ENCODE peak calls at places on chromosomes 6 and 20, in four cellular contexts. One of them, this sample, is unnamed.

GRCh38 chr20:5024982-5025381 is 23.7 kb upstream of the SLC23A2 start:
- DNase-seq in transverse colon: no peak
- DNase-seq in stomach: no peak
- DNase-seq in A549: no peak
- DNase-seq in this sample: no peak

GRCh38 chr20:57638173-57638894 is 18.1 kb upstream of the ZBP1 start:
- DNase-seq in transverse colon: no peak
- DNase-seq in stomach: no peak
- DNase-seq in A549: no peak
- DNase-seq in this sample: no peak

GRCh38 chr6:169274761-169275160 is 21.1 kb upstream of the THBS2 start:
- DNase-seq in transverse colon: no peak
- DNase-seq in stomach: no peak
- DNase-seq in A549: no peak
- DNase-seq in this sample: no peak

GRCh38 chr20:33237989-33238388 is 2.2 kb downstream of the BPIFA1 start:
- DNase-seq in transverse colon: no peak
- DNase-seq in stomach: no peak
- DNase-seq in A549: no peak
- DNase-seq in this sample: no peak

GRCh38 chr6:127547215-127547614 is 28.1 kb upstream of the MTCL3 start:
- DNase-seq in transverse colon: no peak
- DNase-seq in stomach: no peak
- DNase-seq in A549: no peak
- DNase-seq in this sample: no peak

GRCh38 chr6:142387997-142388815 is 86.4 kb downstream of the ADGRG6 start:
- DNase-seq in transverse colon: no peak
- DNase-seq in stomach: no peak
- DNase-seq in A549: no peak
- DNase-seq in this sample: no peak

GRCh38 chr6:82364087-82365010 is 732 bp downstream of the TPBG start:
- DNase-seq in transverse colon: peak
- DNase-seq in stomach: peak
- DNase-seq in A549: peak
- DNase-seq in this sample: peak

GRCh38 chr6:44662461-44663121 is 275.1 kb downstream of the CDC5L start:
- DNase-seq in transverse colon: peak
- DNase-seq in stomach: no peak
- DNase-seq in A549: no peak
- DNase-seq in this sample: no peak

GRCh38 chr6:157332813-157333212 is 9.5 kb upstream of the TMEM242 start:
- DNase-seq in transverse colon: no peak
- DNase-seq in stomach: no peak
- DNase-seq in A549: no peak
- DNase-seq in this sample: no peak

GRCh38 chr6:69790629-69791028 is 6.2 kb downstream of the LMBRD1 start:
- DNase-seq in transverse colon: no peak
- DNase-seq in stomach: no peak
- DNase-seq in A549: no peak
- DNase-seq in this sample: no peak

GRCh38 chr6:162612613-162613012 is 115.0 kb downstream of the PRKN start:
- DNase-seq in transverse colon: no peak
- DNase-seq in stomach: no peak
- DNase-seq in A549: no peak
- DNase-seq in this sample: no peak

GRCh38 chr6:79762370-79762769 is 131.2 kb downstream of the SH3BGRL2 start:
- DNase-seq in transverse colon: no peak
- DNase-seq in stomach: no peak
- DNase-seq in A549: no peak
- DNase-seq in this sample: no peak

GRCh38 chr6:39453236-39453635 is 130.7 kb upstream of the KCNK16 start:
- DNase-seq in transverse colon: no peak
- DNase-seq in stomach: no peak
- DNase-seq in A549: no peak
- DNase-seq in this sample: no peak

GRCh38 chr6:130982060-130982459 is 81.0 kb downstream of the EPB41L2 start:
- DNase-seq in transverse colon: no peak
- DNase-seq in stomach: no peak
- DNase-seq in A549: no peak
- DNase-seq in this sample: no peak

GRCh38 chr20:63639093-63639860 is 12.4 kb upstream of the GMEB2 start:
- DNase-seq in transverse colon: peak
- DNase-seq in stomach: peak
- DNase-seq in A549: no peak
- DNase-seq in this sample: no peak

GRCh38 chr20:23666698-23667097 is 22.1 kb downstream of the CST4 start:
- DNase-seq in transverse colon: no peak
- DNase-seq in stomach: no peak
- DNase-seq in A549: no peak
- DNase-seq in this sample: no peak

GRCh38 chr20:56299362-56299761 is 50.8 kb downstream of the MC3R start:
- DNase-seq in transverse colon: no peak
- DNase-seq in stomach: no peak
- DNase-seq in A549: no peak
- DNase-seq in this sample: no peak

GRCh38 chr6:44642870-44643522 is 255.5 kb downstream of the CDC5L start:
- DNase-seq in transverse colon: no peak
- DNase-seq in stomach: no peak
- DNase-seq in A549: no peak
- DNase-seq in this sample: no peak

GRCh38 chr6:148364056-148364844 is 21.6 kb downstream of the SASH1 start:
- DNase-seq in transverse colon: no peak
- DNase-seq in stomach: no peak
- DNase-seq in A549: no peak
- DNase-seq in this sample: no peak

GRCh38 chr6:140809694-140810101 is 1323.0 kb upstream of the GJE1 start:
- DNase-seq in transverse colon: no peak
- DNase-seq in stomach: no peak
- DNase-seq in A549: no peak
- DNase-seq in this sample: no peak

GRCh38 chr6:123415844-123416468 is 220.8 kb downstream of the TRDN start:
- DNase-seq in transverse colon: peak
- DNase-seq in stomach: peak
- DNase-seq in A549: peak
- DNase-seq in this sample: no peak

GRCh38 chr20:57416296-57417022 is 25.3 kb downstream of the RBM38 start:
- DNase-seq in transverse colon: no peak
- DNase-seq in stomach: no peak
- DNase-seq in A549: no peak
- DNase-seq in this sample: no peak

GRCh38 chr6:98787401-98787800 is 47.0 kb upstream of the POU3F2 start:
- DNase-seq in transverse colon: no peak
- DNase-seq in stomach: no peak
- DNase-seq in A549: no peak
- DNase-seq in this sample: no peak

GRCh38 chr6:39037082-39037487 is 11.5 kb upstream of the GLP1R start:
- DNase-seq in transverse colon: no peak
- DNase-seq in stomach: no peak
- DNase-seq in A549: no peak
- DNase-seq in this sample: no peak

GRCh38 chr6:16236648-16237199 is 1.7 kb upstream of the GMPR start:
- DNase-seq in transverse colon: peak
- DNase-seq in stomach: peak
- DNase-seq in A549: no peak
- DNase-seq in this sample: no peak

GRCh38 chr20:3092611-3093379 is 8.3 kb upstream of the AVP start:
- DNase-seq in transverse colon: no peak
- DNase-seq in stomach: no peak
- DNase-seq in A549: no peak
- DNase-seq in this sample: no peak

GRCh38 chr6:89297695-89298351 is 17.3 kb downstream of the GABRR2 start:
- DNase-seq in transverse colon: peak
- DNase-seq in stomach: peak
- DNase-seq in A549: peak
- DNase-seq in this sample: peak

GRCh38 chr6:125728739-125729138 is 20.7 kb upstream of the HEY2 start:
- DNase-seq in transverse colon: no peak
- DNase-seq in stomach: no peak
- DNase-seq in A549: no peak
- DNase-seq in this sample: no peak

GRCh38 chr6:116779569-116780164 is 14.1 kb upstream of the FAM162B start:
- DNase-seq in transverse colon: no peak
- DNase-seq in stomach: no peak
- DNase-seq in A549: peak
- DNase-seq in this sample: no peak

GRCh38 chr20:64029293-64030117 is 6.5 kb upstream of the C20orf204 start:
- DNase-seq in transverse colon: no peak
- DNase-seq in stomach: no peak
- DNase-seq in A549: no peak
- DNase-seq in this sample: no peak

GRCh38 chr20:51480507-51481270 is 61.8 kb downstream of the NFATC2 start:
- DNase-seq in transverse colon: no peak
- DNase-seq in stomach: no peak
- DNase-seq in A549: no peak
- DNase-seq in this sample: no peak

GRCh38 chr6:79705456-79705995 is 74.4 kb downstream of the SH3BGRL2 start:
- DNase-seq in transverse colon: no peak
- DNase-seq in stomach: no peak
- DNase-seq in A549: no peak
- DNase-seq in this sample: no peak

GRCh38 chr20:62651285-62652021 is 9.2 kb downstream of the SLCO4A1 start:
- DNase-seq in transverse colon: peak
- DNase-seq in stomach: peak
- DNase-seq in A549: no peak
- DNase-seq in this sample: peak

GRCh38 chr6:127118505-127119360 is at the start of gene RSPO3:
- DNase-seq in transverse colon: peak
- DNase-seq in stomach: peak
- DNase-seq in A549: peak
- DNase-seq in this sample: no peak

GRCh38 chr6:109456710-109457595 is 1.4 kb upstream of the MICAL1 start:
- DNase-seq in transverse colon: peak
- DNase-seq in stomach: peak
- DNase-seq in A549: no peak
- DNase-seq in this sample: no peak

DNA sequence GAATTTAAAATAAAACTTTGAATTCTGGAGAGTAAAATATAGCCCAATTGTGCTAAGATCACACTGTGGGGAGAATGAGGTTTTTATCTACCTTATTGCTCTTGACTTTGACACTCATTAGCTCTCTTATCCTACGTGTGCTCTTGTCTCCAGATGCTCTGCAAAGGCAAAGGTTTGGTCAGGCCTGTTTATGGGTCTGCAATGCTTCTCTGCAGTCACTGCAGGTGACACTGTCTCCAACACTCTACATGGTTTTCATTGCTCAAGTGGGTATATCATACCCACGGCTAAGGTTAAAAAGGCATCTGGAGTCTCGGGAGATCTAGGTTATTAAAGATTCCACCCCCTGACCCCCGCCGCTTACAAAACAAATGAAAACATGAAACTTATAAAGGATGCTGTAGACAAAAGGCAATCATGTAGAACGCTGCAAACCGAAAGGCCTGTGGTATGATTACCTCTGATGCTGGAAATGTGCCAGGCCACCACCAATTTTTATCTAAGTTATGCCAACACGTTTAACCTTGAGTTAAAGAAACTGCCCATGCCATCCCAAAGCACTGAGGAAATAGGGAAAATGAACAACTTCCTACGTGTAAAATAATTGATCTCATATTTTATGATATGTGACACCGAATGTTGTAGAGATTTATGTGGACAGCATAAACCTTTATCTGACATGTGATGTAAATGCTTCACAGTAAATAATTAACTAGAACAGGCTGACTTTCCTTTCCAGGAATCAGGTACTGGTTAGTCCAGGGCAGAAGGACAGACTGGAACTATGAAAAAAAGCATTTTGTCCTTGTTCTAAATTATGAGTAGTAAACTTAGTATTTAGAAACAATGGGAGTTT is 238.2 kb upstream of the NOX3 start:
- DNase-seq in transverse colon: peak
- DNase-seq in stomach: peak
- DNase-seq in A549: no peak
- DNase-seq in this sample: no peak
- H3K27ac ChIP-seq in transverse colon: peak
- H3K27ac ChIP-seq in stomach: peak
- H3K27ac ChIP-seq in A549: no peak
- H3K27ac ChIP-seq in this sample: no peak

GRCh38 chr6:37763413-37763812 is 56.1 kb upstream of the ZFAND3 start:
- DNase-seq in transverse colon: no peak
- DNase-seq in stomach: no peak
- DNase-seq in A549: no peak
- DNase-seq in this sample: no peak
- TF ChIP-seq EP300 in transverse colon: no peak
- TF ChIP-seq EP300 in stomach: no peak
- TF ChIP-seq EP300 in A549: no peak
- TF ChIP-seq EP300 in this sample: no peak

GRCh38 chr6:138307816-138308727 is 69.6 kb upstream of the SMIM28 start:
- DNase-seq in transverse colon: peak
- DNase-seq in stomach: peak
- DNase-seq in A549: no peak
- DNase-seq in this sample: no peak
- TF ChIP-seq CTCF in transverse colon: peak
- TF ChIP-seq CTCF in stomach: no peak
- TF ChIP-seq CTCF in A549: no peak
- TF ChIP-seq CTCF in this sample: no peak

GRCh38 chr20:36957875-36958667 is 6.6 kb upstream of the SAMHD1 start:
- DNase-seq in transverse colon: no peak
- DNase-seq in stomach: no peak
- DNase-seq in A549: no peak
- DNase-seq in this sample: no peak
- H3K27ac ChIP-seq in transverse colon: peak
- H3K27ac ChIP-seq in stomach: no peak
- H3K27ac ChIP-seq in A549: no peak
- H3K27ac ChIP-seq in this sample: no peak

DNA sequence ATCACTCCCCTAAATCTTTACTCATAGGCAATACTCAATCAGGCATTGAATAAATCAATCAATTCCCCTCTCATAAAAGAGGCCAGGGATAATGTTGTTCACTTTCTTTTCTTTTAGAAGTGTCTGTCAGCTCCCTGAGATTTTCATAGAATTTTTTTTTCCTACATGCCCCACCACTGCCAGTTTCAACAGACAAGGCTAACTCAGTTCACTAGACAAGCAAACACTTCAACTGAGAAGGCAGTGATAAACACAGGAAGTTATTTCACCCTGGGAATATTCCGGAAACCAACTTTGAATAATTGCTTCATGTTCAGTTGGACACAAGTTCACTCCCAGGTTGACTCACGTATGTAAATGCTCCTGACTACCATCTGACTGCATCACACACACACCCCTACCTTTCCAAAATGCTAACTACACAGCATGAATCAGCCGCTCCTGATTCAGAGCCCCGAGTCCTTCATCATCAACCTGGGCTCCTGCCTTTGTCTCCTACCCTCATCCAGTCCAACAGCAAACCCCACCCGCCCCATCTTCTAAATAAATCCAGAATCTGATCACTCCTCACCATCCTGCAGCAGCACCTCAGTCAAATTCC is 143.9 kb downstream of the BCAS1 start:
- DNase-seq in transverse colon: peak
- DNase-seq in stomach: peak
- DNase-seq in A549: peak
- DNase-seq in this sample: no peak
- TF ChIP-seq EP300 in transverse colon: no peak
- TF ChIP-seq EP300 in stomach: no peak
- TF ChIP-seq EP300 in A549: no peak
- TF ChIP-seq EP300 in this sample: no peak